ENCODE peak calls at places on chromosomes 3 and 15, in ten cellular contexts. One of them, this sample, is unnamed.

GRCh38 chr15:67607959-67608605 is 65.6 kb downstream of the MAP2K5 start:
- DNase-seq in activated T-helper 9 cell treated with anti-CD3 and anti-CD28 coated beads, Interleukin-2, amount 50 U/mL, for 16 hours: no peak
- DNase-seq in HS-5: no peak
- DNase-seq in activated T-helper 1 cell treated with anti-CD3 and anti-CD28 coated beads, Interleukin-2, amount 50 U/mL, for 16 hours: no peak
- DNase-seq in left cardiac atrium: no peak
- DNase-seq in H7: no peak
- DNase-seq in A172: no peak
- DNase-seq in GM13977: no peak
- DNase-seq in NCI-H1092 treated with DMSO at 0.1 percent for 48 hours: no peak
- DNase-seq in ACHN: no peak
- DNase-seq in this sample: no peak

GRCh38 chr3:172315401-172316091 is 132.7 kb downstream of the GHSR start:
- DNase-seq in activated T-helper 9 cell treated with anti-CD3 and anti-CD28 coated beads, Interleukin-2, amount 50 U/mL, for 16 hours: no peak
- DNase-seq in HS-5: no peak
- DNase-seq in activated T-helper 1 cell treated with anti-CD3 and anti-CD28 coated beads, Interleukin-2, amount 50 U/mL, for 16 hours: no peak
- DNase-seq in left cardiac atrium: no peak
- DNase-seq in H7: no peak
- DNase-seq in A172: peak
- DNase-seq in GM13977: no peak
- DNase-seq in NCI-H1092 treated with DMSO at 0.1 percent for 48 hours: no peak
- DNase-seq in ACHN: peak
- DNase-seq in this sample: peak

GRCh38 chr3:50532062-50532705 is 28.8 kb upstream of the CACNA2D2 start:
- DNase-seq in activated T-helper 9 cell treated with anti-CD3 and anti-CD28 coated beads, Interleukin-2, amount 50 U/mL, for 16 hours: no peak
- DNase-seq in HS-5: no peak
- DNase-seq in activated T-helper 1 cell treated with anti-CD3 and anti-CD28 coated beads, Interleukin-2, amount 50 U/mL, for 16 hours: no peak
- DNase-seq in left cardiac atrium: no peak
- DNase-seq in H7: no peak
- DNase-seq in A172: no peak
- DNase-seq in GM13977: no peak
- DNase-seq in NCI-H1092 treated with DMSO at 0.1 percent for 48 hours: no peak
- DNase-seq in ACHN: no peak
- DNase-seq in this sample: no peak

GRCh38 chr15:61228025-61228901 is 839 bp downstream of the RORA start:
- DNase-seq in activated T-helper 9 cell treated with anti-CD3 and anti-CD28 coated beads, Interleukin-2, amount 50 U/mL, for 16 hours: no peak
- DNase-seq in HS-5: no peak
- DNase-seq in activated T-helper 1 cell treated with anti-CD3 and anti-CD28 coated beads, Interleukin-2, amount 50 U/mL, for 16 hours: no peak
- DNase-seq in left cardiac atrium: no peak
- DNase-seq in H7: peak
- DNase-seq in A172: no peak
- DNase-seq in GM13977: peak
- DNase-seq in NCI-H1092 treated with DMSO at 0.1 percent for 48 hours: peak
- DNase-seq in ACHN: no peak
- DNase-seq in this sample: peak

GRCh38 chr3:170679190-170679589 is 93.3 kb upstream of the SLC7A14 start:
- DNase-seq in activated T-helper 9 cell treated with anti-CD3 and anti-CD28 coated beads, Interleukin-2, amount 50 U/mL, for 16 hours: no peak
- DNase-seq in HS-5: no peak
- DNase-seq in activated T-helper 1 cell treated with anti-CD3 and anti-CD28 coated beads, Interleukin-2, amount 50 U/mL, for 16 hours: no peak
- DNase-seq in left cardiac atrium: no peak
- DNase-seq in H7: no peak
- DNase-seq in A172: no peak
- DNase-seq in GM13977: no peak
- DNase-seq in NCI-H1092 treated with DMSO at 0.1 percent for 48 hours: no peak
- DNase-seq in ACHN: no peak
- DNase-seq in this sample: no peak

GRCh38 chr15:67303490-67304363 is 49.1 kb downstream of the IQCH start:
- DNase-seq in activated T-helper 9 cell treated with anti-CD3 and anti-CD28 coated beads, Interleukin-2, amount 50 U/mL, for 16 hours: no peak
- DNase-seq in HS-5: peak
- DNase-seq in activated T-helper 1 cell treated with anti-CD3 and anti-CD28 coated beads, Interleukin-2, amount 50 U/mL, for 16 hours: no peak
- DNase-seq in left cardiac atrium: no peak
- DNase-seq in H7: peak
- DNase-seq in A172: peak
- DNase-seq in GM13977: peak
- DNase-seq in NCI-H1092 treated with DMSO at 0.1 percent for 48 hours: peak
- DNase-seq in ACHN: peak
- DNase-seq in this sample: peak

GRCh38 chr3:45064512-45065372 is 38.6 kb downstream of the CLEC3B start:
- DNase-seq in activated T-helper 9 cell treated with anti-CD3 and anti-CD28 coated beads, Interleukin-2, amount 50 U/mL, for 16 hours: peak
- DNase-seq in HS-5: peak
- DNase-seq in activated T-helper 1 cell treated with anti-CD3 and anti-CD28 coated beads, Interleukin-2, amount 50 U/mL, for 16 hours: no peak
- DNase-seq in left cardiac atrium: no peak
- DNase-seq in H7: no peak
- DNase-seq in A172: peak
- DNase-seq in GM13977: no peak
- DNase-seq in NCI-H1092 treated with DMSO at 0.1 percent for 48 hours: no peak
- DNase-seq in ACHN: no peak
- DNase-seq in this sample: no peak

GRCh38 chr15:65969865-65970832 is 100.9 kb downstream of the RAB11A start:
- DNase-seq in activated T-helper 9 cell treated with anti-CD3 and anti-CD28 coated beads, Interleukin-2, amount 50 U/mL, for 16 hours: no peak
- DNase-seq in HS-5: no peak
- DNase-seq in activated T-helper 1 cell treated with anti-CD3 and anti-CD28 coated beads, Interleukin-2, amount 50 U/mL, for 16 hours: no peak
- DNase-seq in left cardiac atrium: no peak
- DNase-seq in H7: no peak
- DNase-seq in A172: no peak
- DNase-seq in GM13977: no peak
- DNase-seq in NCI-H1092 treated with DMSO at 0.1 percent for 48 hours: no peak
- DNase-seq in ACHN: no peak
- DNase-seq in this sample: no peak

GRCh38 chr3:37701729-37702128 is 160.0 kb upstream of the CTDSPL start:
- DNase-seq in activated T-helper 9 cell treated with anti-CD3 and anti-CD28 coated beads, Interleukin-2, amount 50 U/mL, for 16 hours: no peak
- DNase-seq in HS-5: no peak
- DNase-seq in activated T-helper 1 cell treated with anti-CD3 and anti-CD28 coated beads, Interleukin-2, amount 50 U/mL, for 16 hours: no peak
- DNase-seq in left cardiac atrium: no peak
- DNase-seq in H7: no peak
- DNase-seq in A172: no peak
- DNase-seq in GM13977: no peak
- DNase-seq in NCI-H1092 treated with DMSO at 0.1 percent for 48 hours: no peak
- DNase-seq in ACHN: no peak
- DNase-seq in this sample: no peak

GRCh38 chr15:74725845-74726773 is 781 bp upstream of the CYP1A1 start:
- DNase-seq in activated T-helper 9 cell treated with anti-CD3 and anti-CD28 coated beads, Interleukin-2, amount 50 U/mL, for 16 hours: peak
- DNase-seq in HS-5: no peak
- DNase-seq in activated T-helper 1 cell treated with anti-CD3 and anti-CD28 coated beads, Interleukin-2, amount 50 U/mL, for 16 hours: peak
- DNase-seq in left cardiac atrium: peak
- DNase-seq in H7: peak
- DNase-seq in A172: no peak
- DNase-seq in GM13977: peak
- DNase-seq in NCI-H1092 treated with DMSO at 0.1 percent for 48 hours: no peak
- DNase-seq in ACHN: peak
- DNase-seq in this sample: peak

GRCh38 chr3:21073561-21073960 is 677.4 kb downstream of the ZNF385D start:
- DNase-seq in activated T-helper 9 cell treated with anti-CD3 and anti-CD28 coated beads, Interleukin-2, amount 50 U/mL, for 16 hours: no peak
- DNase-seq in HS-5: no peak
- DNase-seq in activated T-helper 1 cell treated with anti-CD3 and anti-CD28 coated beads, Interleukin-2, amount 50 U/mL, for 16 hours: no peak
- DNase-seq in left cardiac atrium: no peak
- DNase-seq in H7: no peak
- DNase-seq in A172: no peak
- DNase-seq in GM13977: no peak
- DNase-seq in NCI-H1092 treated with DMSO at 0.1 percent for 48 hours: no peak
- DNase-seq in ACHN: no peak
- DNase-seq in this sample: no peak

GRCh38 chr3:180253283-180253682 is 216.5 kb upstream of the PEX5L start:
- DNase-seq in activated T-helper 9 cell treated with anti-CD3 and anti-CD28 coated beads, Interleukin-2, amount 50 U/mL, for 16 hours: no peak
- DNase-seq in HS-5: peak
- DNase-seq in activated T-helper 1 cell treated with anti-CD3 and anti-CD28 coated beads, Interleukin-2, amount 50 U/mL, for 16 hours: no peak
- DNase-seq in left cardiac atrium: no peak
- DNase-seq in H7: no peak
- DNase-seq in A172: no peak
- DNase-seq in GM13977: no peak
- DNase-seq in NCI-H1092 treated with DMSO at 0.1 percent for 48 hours: no peak
- DNase-seq in ACHN: no peak
- DNase-seq in this sample: no peak

GRCh38 chr3:131110087-131110486 is 83.4 kb downstream of the NEK11 start:
- DNase-seq in activated T-helper 9 cell treated with anti-CD3 and anti-CD28 coated beads, Interleukin-2, amount 50 U/mL, for 16 hours: no peak
- DNase-seq in HS-5: peak
- DNase-seq in activated T-helper 1 cell treated with anti-CD3 and anti-CD28 coated beads, Interleukin-2, amount 50 U/mL, for 16 hours: no peak
- DNase-seq in left cardiac atrium: no peak
- DNase-seq in H7: no peak
- DNase-seq in A172: peak
- DNase-seq in GM13977: no peak
- DNase-seq in NCI-H1092 treated with DMSO at 0.1 percent for 48 hours: no peak
- DNase-seq in ACHN: peak
- DNase-seq in this sample: no peak

GRCh38 chr3:40780801-40781406 is 256.1 kb downstream of the ZNF621 start:
- DNase-seq in activated T-helper 9 cell treated with anti-CD3 and anti-CD28 coated beads, Interleukin-2, amount 50 U/mL, for 16 hours: no peak
- DNase-seq in HS-5: no peak
- DNase-seq in activated T-helper 1 cell treated with anti-CD3 and anti-CD28 coated beads, Interleukin-2, amount 50 U/mL, for 16 hours: no peak
- DNase-seq in left cardiac atrium: peak
- DNase-seq in H7: no peak
- DNase-seq in A172: no peak
- DNase-seq in GM13977: no peak
- DNase-seq in NCI-H1092 treated with DMSO at 0.1 percent for 48 hours: peak
- DNase-seq in ACHN: no peak
- DNase-seq in this sample: no peak

GRCh38 chr3:127673191-127674098 is 693 bp downstream of the ABTB1 start:
- DNase-seq in activated T-helper 9 cell treated with anti-CD3 and anti-CD28 coated beads, Interleukin-2, amount 50 U/mL, for 16 hours: peak
- DNase-seq in HS-5: no peak
- DNase-seq in activated T-helper 1 cell treated with anti-CD3 and anti-CD28 coated beads, Interleukin-2, amount 50 U/mL, for 16 hours: peak
- DNase-seq in left cardiac atrium: peak
- DNase-seq in H7: peak
- DNase-seq in A172: peak
- DNase-seq in GM13977: peak
- DNase-seq in NCI-H1092 treated with DMSO at 0.1 percent for 48 hours: no peak
- DNase-seq in ACHN: peak
- DNase-seq in this sample: no peak

GRCh38 chr3:58683001-58683845 is 16.6 kb upstream of the FAM3D start:
- DNase-seq in activated T-helper 9 cell treated with anti-CD3 and anti-CD28 coated beads, Interleukin-2, amount 50 U/mL, for 16 hours: no peak
- DNase-seq in HS-5: no peak
- DNase-seq in activated T-helper 1 cell treated with anti-CD3 and anti-CD28 coated beads, Interleukin-2, amount 50 U/mL, for 16 hours: no peak
- DNase-seq in left cardiac atrium: no peak
- DNase-seq in H7: no peak
- DNase-seq in A172: peak
- DNase-seq in GM13977: no peak
- DNase-seq in NCI-H1092 treated with DMSO at 0.1 percent for 48 hours: no peak
- DNase-seq in ACHN: peak
- DNase-seq in this sample: peak

GRCh38 chr3:72245183-72245811 is 460.3 kb upstream of the PROK2 start:
- DNase-seq in activated T-helper 9 cell treated with anti-CD3 and anti-CD28 coated beads, Interleukin-2, amount 50 U/mL, for 16 hours: no peak
- DNase-seq in HS-5: no peak
- DNase-seq in activated T-helper 1 cell treated with anti-CD3 and anti-CD28 coated beads, Interleukin-2, amount 50 U/mL, for 16 hours: no peak
- DNase-seq in left cardiac atrium: peak
- DNase-seq in H7: no peak
- DNase-seq in A172: no peak
- DNase-seq in GM13977: no peak
- DNase-seq in NCI-H1092 treated with DMSO at 0.1 percent for 48 hours: peak
- DNase-seq in ACHN: no peak
- DNase-seq in this sample: no peak

GRCh38 chr15:74954515-74954914 is 2.1 kb downstream of the RPP25 start:
- DNase-seq in activated T-helper 9 cell treated with anti-CD3 and anti-CD28 coated beads, Interleukin-2, amount 50 U/mL, for 16 hours: no peak
- DNase-seq in HS-5: no peak
- DNase-seq in activated T-helper 1 cell treated with anti-CD3 and anti-CD28 coated beads, Interleukin-2, amount 50 U/mL, for 16 hours: no peak
- DNase-seq in left cardiac atrium: peak
- DNase-seq in H7: no peak
- DNase-seq in A172: peak
- DNase-seq in GM13977: no peak
- DNase-seq in NCI-H1092 treated with DMSO at 0.1 percent for 48 hours: no peak
- DNase-seq in ACHN: no peak
- DNase-seq in this sample: no peak

This sample was measured in Caki2.